ENCODE peak calls at places on chromosomes 3 and 15, in ten cellular contexts. X is upper lobe of left lung, E is thoracic aorta, P is Peyer's patch, R is psoas muscle, M is ovary, S is heart right ventricle, L is PC-3, A is lower leg skin, B is choroid plexus epithelial cell. K is an unnamed sample.

GRCh38 chr3:72907851-72908620 is 20.2 kb downstream of the GXYLT2 start:
- DNase-seq in A (peak; percentile 87), P (no peak), R (peak; percentile 34), E (peak; percentile 47), M (peak; percentile 38), B (peak; percentile 77), X (no peak), L (peak; percentile 60), S (peak; percentile 40), K (peak; percentile 63)

GRCh38 chr3:42501681-42502428 is 588 bp upstream of the VIPR1 start:
- DNase-seq in X (peak; percentile 91), M (no peak), P (peak; percentile 90), S (peak; percentile 32), R (peak; percentile 51), L (peak; percentile 65), B (peak; percentile 35), A (peak; percentile 91), E (no peak), K (peak; percentile 53)

GRCh38 chr3:111509308-111509707 is 32.7 kb upstream of the CD96 start:
- DNase-seq in M (no peak), X (no peak), S (no peak), R (no peak), A (no peak), P (no peak), E (no peak), B (no peak), L (no peak), K (no peak)

GRCh38 chr3:184491011-184491576 is 70.5 kb upstream of the EPHB3 start:
- DNase-seq in P (no peak), X (peak; percentile 86), A (no peak), R (no peak), B (no peak), S (no peak), L (peak; percentile 81), E (no peak), M (no peak), K (no peak)

GRCh38 chr3:131217296-131217741 is 164.3 kb upstream of the NUDT16 start:
- DNase-seq in P (no peak), B (peak; percentile 75), A (no peak), E (no peak), R (no peak), S (no peak), M (peak; percentile 16), X (no peak), L (peak; percentile 92), K (no peak)

GRCh38 chr3:142013331-142013730 is 136.0 kb downstream of the TFDP2 start:
- DNase-seq in X (no peak), B (no peak), A (no peak), R (no peak), P (no peak), L (no peak), S (no peak), M (no peak), E (no peak), K (no peak)

GRCh38 chr3:9151240-9151639 is 98.2 kb downstream of the SRGAP3 start:
- DNase-seq in P (no peak), X (no peak), B (no peak), S (no peak), E (no peak), R (peak; percentile 33), L (peak; percentile 38), M (no peak), A (peak; percentile 79), K (no peak)

GRCh38 chr3:69948246-69948862 is 51.2 kb upstream of the SAMMSON start:
- DNase-seq in L (peak; percentile 35), B (peak; percentile 76), R (no peak), X (no peak), P (no peak), E (no peak), M (no peak), A (no peak), S (no peak), K (no peak)

GRCh38 chr3:33117461-33117860 is 3.6 kb downstream of the CRTAP start:
- DNase-seq in P (no peak), S (no peak), R (no peak), A (no peak), M (no peak), B (no peak), L (no peak), E (no peak), X (no peak), K (no peak)

GRCh38 chr15:99409560-99409959 is 156.2 kb upstream of the MEF2A start:
- DNase-seq in X (no peak), B (no peak), L (no peak), P (no peak), M (no peak), R (no peak), S (no peak), A (no peak), E (no peak), K (no peak)

GRCh38 chr15:99408236-99409096 is 157.2 kb downstream of the LRRC28 start:
- DNase-seq in P (no peak), X (no peak), R (no peak), B (peak; percentile 91), E (no peak), S (peak; percentile 70), L (no peak), M (peak; percentile 51), A (peak; percentile 82), K (peak; percentile 60)

GRCh38 chr15:99407716-99408115 is 156.4 kb downstream of the LRRC28 start:
- DNase-seq in M (no peak), B (no peak), L (no peak), S (no peak), E (no peak), R (no peak), P (no peak), X (no peak), A (peak; percentile 82), K (no peak)

GRCh38 chr15:99410477-99410876 is 155.3 kb upstream of the MEF2A start:
- DNase-seq in P (no peak), X (no peak), M (no peak), L (no peak), E (no peak), S (no peak), B (no peak), A (no peak), R (no peak), K (no peak)

GRCh38 chr15:99409097-99409473 is 156.7 kb upstream of the MEF2A start:
- DNase-seq in B (peak; percentile 77), E (no peak), P (peak; percentile 66), R (peak; percentile 64), X (no peak), S (peak; percentile 69), L (peak; percentile 70), M (no peak), A (peak; percentile 93), K (peak; percentile 71)
- H3K4me3 ChIP-seq in B (no peak overlapping the region), E (no peak overlapping the region), P (no peak overlapping the region), R (no peak overlapping the region), X (no peak overlapping the region), S (no peak overlapping the region), L (no peak overlapping the region), M (no peak overlapping the region), A (no peak overlapping the region), K (no peak overlapping the region)

GRCh38 chr15:68209735-68210408 is 4.7 kb upstream of the CALML4 start:
- DNase-seq in M (no peak), L (no peak), A (peak; percentile 72), S (no peak), P (no peak), X (no peak), E (no peak), B (no peak), R (no peak), K (no peak)

GRCh38 chr15:68210821-68211655 is 5.9 kb upstream of the CALML4 start:
- DNase-seq in P (peak; percentile 78), A (peak; percentile 88), B (peak; percentile 65), S (peak; percentile 69), E (no peak), R (peak; percentile 75), L (peak; percentile 38), M (peak; percentile 77), X (peak; percentile 92), K (peak; percentile 67)

GRCh38 chr15:68211656-68212320 is 6.7 kb upstream of the CALML4 start:
- DNase-seq in E (no peak), P (no peak), R (no peak), M (no peak), A (peak; percentile 60), L (no peak), B (no peak), S (no peak), X (peak; percentile 37), K (peak; percentile 14)

GRCh38 chr15:68209272-68209671 is 4.1 kb upstream of the CALML4 start:
- DNase-seq in S (no peak), P (no peak), R (no peak), X (no peak), A (peak; percentile 70), B (no peak), L (no peak), E (no peak), M (no peak), K (peak; percentile 11)

GRCh38 chr15:68210409-68210756 is 5.3 kb upstream of the CALML4 start:
- DNase-seq in M (no peak), B (no peak), L (no peak), X (no peak), R (no peak), E (no peak), S (no peak), A (peak; percentile 71), P (no peak), K (peak; percentile 13)
- H3K4me3 ChIP-seq in M (peak overlapping the region; percentile 18), B (no peak overlapping the region), L (no peak overlapping the region), X (no peak overlapping the region), R (no peak overlapping the region), E (peak overlapping the region; percentile 55), S (no peak overlapping the region), A (no peak overlapping the region), P (no peak overlapping the region), K (no peak overlapping the region)

GRCh38 chr15:58510715-58511465 is 79.1 kb downstream of the LIPC start:
- DNase-seq in R (no peak), X (no peak), P (no peak), B (peak; percentile 36), L (peak; percentile 3), A (peak; percentile 52), S (no peak), M (no peak), E (no peak), K (no peak)

GRCh38 chr15:58512522-58512921 is 80.7 kb downstream of the LIPC start:
- DNase-seq in X (no peak), R (no peak), A (peak; percentile 67), M (no peak), S (no peak), B (no peak), P (no peak), E (no peak), L (no peak), K (no peak)

GRCh38 chr15:58511588-58511987 is 79.8 kb downstream of the LIPC start:
- DNase-seq in B (no peak), M (no peak), P (no peak), R (no peak), E (no peak), S (no peak), X (no peak), A (no peak), L (no peak), K (no peak)

GRCh38 chr15:58506787-58507671 is 75.2 kb downstream of the LIPC start:
- DNase-seq in M (no peak), A (no peak), X (no peak), R (no peak), L (no peak), P (no peak), E (no peak), S (no peak), B (no peak), K (no peak)

GRCh38 chr15:58509556-58509955 is 77.8 kb downstream of the LIPC start:
- DNase-seq in R (no peak), S (no peak), P (no peak), B (no peak), X (no peak), L (no peak), M (no peak), A (no peak), E (no peak), K (no peak)
- H3K4me3 ChIP-seq in R (no peak overlapping the region), S (no peak overlapping the region), P (no peak overlapping the region), B (no peak overlapping the region), X (no peak overlapping the region), L (no peak overlapping the region), M (no peak overlapping the region), A (no peak overlapping the region), E (no peak overlapping the region), K (no peak overlapping the region)

GRCh38 chr15:68377766-68378165 is 54.2 kb downstream of the ITGA11 start:
- DNase-seq in S (no peak), A (peak; percentile 28), E (no peak), M (peak; percentile 5), R (no peak), X (no peak), B (no peak), P (no peak), L (no peak), K (peak; percentile 3)
- H3K4me3 ChIP-seq in S (no peak overlapping the region), A (no peak overlapping the region), E (no peak overlapping the region), M (no peak overlapping the region), R (no peak overlapping the region), X (no peak overlapping the region), B (no peak overlapping the region), P (no peak overlapping the region), L (no peak overlapping the region), K (no peak overlapping the region)

K was measured in heart left ventricle.